ENCODE peak calls at places on chromosomes 12 and 14, in five cellular contexts. B, H, G, U and L are unnamed samples.

GRCh38 chr12:54870048-54870447 is 15.7 kb downstream of the MUCL1 start:
- DNase-seq in B (no peak), G (no peak), H (no peak), U (no peak), L (no peak)

GRCh38 chr14:57983235-57983634 is 117.3 kb upstream of the SLC35F4 start:
- DNase-seq in G (no peak), B (no peak), U (no peak), H (no peak), L (peak)

GRCh38 chr12:69254046-69254445 is 14.7 kb downstream of the CPSF6 start:
- DNase-seq in G (no peak), U (no peak), B (no peak), H (no peak), L (no peak)

GRCh38 chr14:33842299-33842698 is 108.6 kb downstream of the EGLN3 start:
- DNase-seq in B (no peak), U (no peak), G (no peak), H (no peak), L (peak)

GRCh38 chr14:75879031-75879430 is 102.8 kb downstream of the TGFB3 start:
- DNase-seq in H (no peak), G (no peak), U (no peak), B (no peak), L (peak)

GRCh38 chr12:96047621-96048211 is 12.3 kb upstream of the LTA4H start:
- DNase-seq in B (no peak), G (peak), H (no peak), U (peak), L (peak)

GRCh38 chr12:53984901-53985357 is at the start of gene HOXC10:
- DNase-seq in G (peak), U (peak), B (no peak), H (peak), L (peak)

GRCh38 chr12:61367281-61367785 is 892.9 kb upstream of the USP15 start:
- DNase-seq in B (no peak), H (no peak), G (no peak), U (no peak), L (no peak)

GRCh38 chr12:122368361-122369073 is 54.0 kb downstream of the CLIP1 start:
- DNase-seq in B (no peak), U (no peak), H (no peak), G (no peak), L (peak)

GRCh38 chr14:89921896-89922548 is 32.5 kb downstream of the EFCAB11 start:
- DNase-seq in U (no peak), G (no peak), B (no peak), H (no peak), L (peak)

GRCh38 chr12:53381739-53382630 is 2.0 kb downstream of the SP1 start:
- DNase-seq in U (no peak), G (peak), B (no peak), H (no peak), L (no peak)

GRCh38 chr12:1213205-1213604 is 222.2 kb downstream of the ERC1 start:
- DNase-seq in G (no peak), U (no peak), B (no peak), H (peak), L (no peak)

GRCh38 chr12:26338574-26339572 is 143.5 kb downstream of the SSPN start:
- DNase-seq in B (no peak), H (no peak), U (no peak), G (no peak), L (no peak)

GRCh38 chr12:107912421-107913004 is 138.0 kb downstream of the ASCL4 start:
- DNase-seq in G (no peak), H (peak), B (no peak), U (no peak), L (no peak)

GRCh38 chr12:88993655-88994054 is 358.6 kb downstream of the DUSP6 start:
- DNase-seq in G (peak), H (no peak), B (no peak), U (no peak), L (no peak)

GRCh38 chr14:22598896-22599244 is 770 bp downstream of the ABHD4 start:
- DNase-seq in U (peak), G (peak), B (no peak), H (peak), L (peak)

GRCh38 chr14:21107360-21107781 is 6.5 kb downstream of the TMEM253 start:
- DNase-seq in U (no peak), G (no peak), B (no peak), H (no peak), L (no peak)

GRCh38 chr12:107027304-107028053 is 40.5 kb upstream of the MTERF2 start:
- DNase-seq in B (no peak), U (no peak), H (no peak), G (peak), L (peak)

GRCh38 chr12:106994579-106995220 is 7.8 kb upstream of the MTERF2 start:
- DNase-seq in U (no peak), B (no peak), G (no peak), H (no peak), L (no peak)

GRCh38 chr14:98226411-98226810 is 1045.6 kb downstream of the BCL11B start:
- DNase-seq in G (no peak), B (no peak), U (no peak), H (no peak), L (no peak)

GRCh38 chr14:91890291-91890749 is 23.0 kb upstream of the TC2N start:
- DNase-seq in U (no peak), H (no peak), B (no peak), G (no peak), L (peak)

GRCh38 chr12:26633591-26634210 is 199.3 kb downstream of the ITPR2 start:
- DNase-seq in H (no peak), B (no peak), G (peak), U (no peak), L (peak)

GRCh38 chr14:105087963-105088811 is 23.0 kb upstream of the GPR132 start:
- DNase-seq in G (no peak), B (no peak), H (no peak), U (peak), L (no peak)

GRCh38 chr12:45285717-45286116 is 69.8 kb downstream of the ANO6 start:
- DNase-seq in G (no peak), H (no peak), U (no peak), B (no peak), L (no peak)

GRCh38 chr12:130859128-130859527 is 12.7 kb upstream of the RAN start:
- DNase-seq in G (no peak), H (no peak), B (no peak), U (no peak), L (no peak)

GRCh38 chr12:132174703-132175490 is 30.6 kb downstream of the NOC4L start:
- DNase-seq in B (no peak), G (no peak), H (no peak), U (no peak), L (no peak)

GRCh38 chr12:53695148-53696138 is 19.6 kb upstream of the ATP5MC2 start:
- DNase-seq in U (no peak), B (no peak), G (no peak), H (peak), L (no peak)

GRCh38 chr14:24630872-24631477 is 3.0 kb downstream of the GZMB start:
- DNase-seq in B (no peak), G (no peak), U (peak), H (no peak), L (no peak)

GRCh38 chr12:54678131-54678530 is 30.0 kb upstream of the DCD start:
- DNase-seq in H (no peak), U (no peak), B (no peak), G (no peak), L (no peak)

GRCh38 chr14:96461950-96462798 is 40.0 kb upstream of the PAPOLA start:
- DNase-seq in U (no peak), G (no peak), B (no peak), H (no peak), L (no peak)

GRCh38 chr12:1502441-1502785 is 92.0 kb downstream of the FBXL14 start:
- DNase-seq in G (no peak), U (no peak), H (no peak), B (no peak), L (no peak)

GRCh38 chr14:72743626-72744025 is 150.3 kb downstream of the DPF3 start:
- DNase-seq in G (no peak), B (no peak), U (peak), H (no peak), L (no peak)

GRCh38 chr14:28751467-28752058 is 15.0 kb upstream of the FOXG1 start:
- DNase-seq in H (no peak), U (no peak), B (no peak), G (no peak), L (peak)

GRCh38 chr14:76006253-76006652 is 20.7 kb downstream of the IFT43 start:
- DNase-seq in H (no peak), G (no peak), B (no peak), U (no peak), L (no peak)